ENCODE peak calls at places on chromosomes 1 and 21, in five cellular contexts. D, Q, P, I and J are unnamed samples.

GRCh38 chr1:232542633-232543032 is 87.3 kb downstream of the SIPA1L2 start:
- DNase-seq in I (no peak), D (no peak), Q (no peak), P (no peak), J (no peak)

GRCh38 chr1:227396539-227397355 is 78.5 kb upstream of the CDC42BPA start:
- DNase-seq in Q (no peak), I (no peak), D (peak), P (peak), J (no peak)

GRCh38 chr1:228465571-228466146 is 21.5 kb upstream of the RNF187 start:
- DNase-seq in I (no peak), Q (no peak), D (no peak), P (no peak), J (no peak)

GRCh38 chr1:94805912-94806311 is 14.2 kb upstream of the SLC44A3 start:
- DNase-seq in Q (peak), I (no peak), P (peak), D (peak), J (peak)

GRCh38 chr1:5847013-5847654 is 145.1 kb downstream of the NPHP4 start:
- DNase-seq in Q (no peak), D (no peak), I (peak), P (peak), J (peak)

GRCh38 chr1:186476306-186477040 is 15.6 kb upstream of the PDC start:
- DNase-seq in Q (no peak), P (no peak), I (no peak), D (no peak), J (peak)

GRCh38 chr1:69994261-69994660 is 211.1 kb downstream of the LRRC40 start:
- DNase-seq in P (no peak), Q (no peak), I (no peak), D (no peak), J (no peak)

GRCh38 chr1:246144931-246145330 is 362.1 kb downstream of the SMYD3 start:
- DNase-seq in P (no peak), Q (no peak), D (no peak), I (no peak), J (no peak)

GRCh38 chr1:3869751-3870301 is 12.6 kb downstream of the DFFB start:
- DNase-seq in Q (no peak), D (no peak), I (no peak), P (peak), J (no peak)

GRCh38 chr1:236524142-236524891 is 535 bp downstream of the LGALS8 start:
- DNase-seq in P (peak), D (peak), Q (peak), I (no peak), J (peak)

GRCh38 chr1:167400359-167400953 is 117.9 kb downstream of the CD247 start:
- DNase-seq in D (no peak), I (no peak), P (no peak), Q (no peak), J (no peak)

GRCh38 chr21:31282095-31282709 is 61.9 kb downstream of the TIAM1 start:
- DNase-seq in I (no peak), P (peak), Q (peak), D (peak), J (peak)

DNA sequence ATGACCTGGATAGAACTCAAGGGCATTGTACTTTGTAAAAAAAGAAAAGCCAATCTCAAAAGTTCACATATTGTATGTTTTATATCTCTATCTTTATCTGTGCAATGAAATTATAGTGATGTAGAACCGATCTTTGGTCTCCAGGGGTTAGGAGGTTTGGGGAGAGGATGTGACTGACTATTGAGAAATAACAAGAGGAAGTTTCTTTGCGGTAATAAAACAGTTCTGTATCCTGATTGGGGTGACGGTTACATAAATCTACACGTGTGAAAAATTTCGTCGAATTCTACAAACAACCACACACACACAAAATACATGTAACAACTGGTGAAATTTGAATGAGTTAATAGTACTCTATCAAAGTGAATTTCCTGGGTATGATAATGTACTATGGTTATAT is 10.6 kb upstream of the OR2T33 start:
- DNase-seq in Q (no peak), P (no peak), D (no peak), I (no peak), J (no peak)
- TF ChIP-seq CEBPB in Q (no peak), P (no peak), D (no peak), I (no peak), J (no peak)

GRCh38 chr1:23628951-23629387 is 62.6 kb upstream of the RPL11 start:
- DNase-seq in I (no peak), P (no peak), Q (no peak), D (no peak), J (no peak)
- TF ChIP-seq CEBPB in I (no peak), P (no peak), Q (no peak), D (no peak), J (no peak)

DNA sequence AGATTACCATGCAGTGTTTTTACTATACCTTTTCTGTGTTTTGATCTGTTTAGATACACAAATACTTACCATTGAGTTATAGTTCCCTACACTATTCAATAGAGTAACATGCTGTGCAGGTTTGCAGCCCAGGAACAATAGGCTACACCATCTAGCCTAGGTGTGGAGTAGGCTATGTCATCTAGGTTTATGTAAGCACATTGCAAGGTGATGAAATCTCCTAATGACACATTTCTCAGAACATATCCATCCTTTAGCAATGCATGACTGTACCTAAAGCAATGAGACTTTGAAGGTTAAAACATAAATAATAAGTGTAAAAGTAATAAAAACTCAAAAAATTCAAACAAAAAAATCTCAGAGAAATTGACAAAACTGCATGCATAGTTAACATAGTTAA is 358.6 kb downstream of the USH2A start:
- DNase-seq in Q (no peak), P (no peak), D (no peak), I (no peak), J (peak)
- TF ChIP-seq CEBPB in Q (no peak), P (no peak), D (no peak), I (no peak), J (peak)

DNA sequence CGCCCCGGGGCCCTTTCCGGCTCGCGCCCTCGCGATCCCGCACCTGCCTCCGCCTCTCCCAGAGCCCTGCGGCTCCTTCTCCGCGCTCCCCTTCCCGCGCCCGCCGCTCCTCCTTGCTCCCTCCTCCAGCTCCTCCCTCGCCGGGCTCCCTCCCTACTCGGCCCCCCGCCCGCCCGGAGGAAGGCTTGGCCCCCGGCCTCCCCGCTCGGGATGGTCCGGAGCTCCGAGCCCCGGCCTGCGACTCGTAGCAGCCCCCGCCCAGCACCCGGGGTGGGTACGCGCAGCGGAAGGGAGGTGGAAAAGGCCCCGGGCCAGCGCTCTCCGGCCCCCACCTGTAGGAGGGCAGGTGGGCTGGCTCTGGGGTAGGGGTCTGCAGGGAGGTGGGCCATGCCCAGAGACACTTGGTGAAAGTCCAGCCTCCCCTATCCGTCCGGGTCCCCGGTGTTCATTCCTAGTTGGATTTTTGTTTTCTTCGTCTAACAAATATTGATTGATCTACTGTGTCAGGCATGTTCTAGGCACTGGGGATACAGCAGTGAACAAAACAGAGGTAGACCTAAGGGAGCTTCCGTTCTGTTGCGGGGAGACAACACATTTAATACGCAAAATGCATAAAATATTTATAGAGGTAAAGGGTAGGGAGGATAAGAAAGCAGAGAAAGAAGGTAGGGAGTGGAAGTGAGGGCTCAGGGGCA is at the start of gene HTR1D:
- DNase-seq in Q (no peak), P (no peak), D (no peak), I (no peak), J (no peak)
- TF ChIP-seq CEBPB in Q (no peak), P (no peak), D (no peak), I (no peak), J (no peak)

DNA sequence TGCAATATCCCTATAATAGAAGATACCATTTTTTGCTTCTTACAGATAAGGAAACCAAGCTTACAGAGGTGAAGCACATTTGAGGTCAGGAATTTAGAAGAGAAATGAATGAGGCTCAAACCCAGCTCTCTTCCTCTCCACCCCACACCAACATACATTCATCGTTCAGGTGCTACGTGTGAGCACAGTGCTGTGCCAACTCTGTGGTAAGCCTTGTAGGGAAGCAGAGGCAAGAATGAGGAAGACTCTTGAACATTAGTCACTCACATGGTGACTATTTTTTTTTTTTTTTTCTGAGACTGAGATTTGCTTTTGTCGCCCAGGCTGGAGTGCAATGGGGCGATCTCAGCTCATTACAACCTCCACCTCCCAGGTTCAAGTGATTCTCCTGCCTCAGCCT is 313.9 kb downstream of the NTNG1 start:
- DNase-seq in D (no peak), P (no peak), Q (no peak), I (no peak), J (no peak)
- TF ChIP-seq CEBPB in D (no peak), P (no peak), Q (no peak), I (no peak), J (no peak)

DNA sequence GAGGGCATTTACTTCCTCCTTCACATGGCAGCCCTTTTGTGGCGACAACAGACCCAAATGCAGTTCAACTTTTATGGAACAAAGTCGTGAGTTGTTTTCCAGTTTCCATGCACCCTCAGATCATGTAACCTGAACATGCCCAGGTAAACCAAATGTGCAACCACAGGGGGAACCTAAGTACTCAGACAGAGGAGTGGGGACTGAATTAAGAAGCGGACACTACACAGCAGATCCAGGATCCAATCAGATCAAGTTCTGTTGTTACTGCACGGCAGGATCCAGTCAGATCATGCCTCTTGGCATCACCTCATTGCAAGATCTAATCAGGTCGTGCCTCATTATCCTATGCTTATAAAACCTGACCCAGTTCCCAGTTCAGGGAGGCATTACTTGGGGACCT is 115.7 kb downstream of the MATN1 start:
- DNase-seq in D (peak), P (no peak), I (no peak), Q (no peak), J (no peak)
- TF ChIP-seq CEBPB in D (no peak), P (no peak), I (no peak), Q (no peak), J (no peak)

GRCh38 chr1:54571803-54572202 is 23.8 kb downstream of the ACOT11 start:
- DNase-seq in P (no peak), Q (no peak), D (no peak), I (no peak), J (no peak)
- TF ChIP-seq CEBPB in P (no peak), Q (no peak), D (no peak), I (no peak), J (no peak)

GRCh38 chr1:27529638-27530018 is 39.7 kb upstream of the WASF2 start:
- DNase-seq in P (no peak), Q (no peak), I (no peak), D (no peak), J (no peak)

GRCh38 chr1:27527223-27527856 is 37.4 kb upstream of the WASF2 start:
- DNase-seq in P (peak), Q (no peak), D (no peak), I (peak), J (peak)

GRCh38 chr1:27528701-27529637 is 39.0 kb upstream of the WASF2 start:
- DNase-seq in Q (no peak), I (no peak), P (peak), D (no peak), J (peak)

GRCh38 chr1:27526569-27527222 is 36.7 kb upstream of the WASF2 start:
- DNase-seq in Q (no peak), I (no peak), P (peak), D (no peak), J (peak)

DNA sequence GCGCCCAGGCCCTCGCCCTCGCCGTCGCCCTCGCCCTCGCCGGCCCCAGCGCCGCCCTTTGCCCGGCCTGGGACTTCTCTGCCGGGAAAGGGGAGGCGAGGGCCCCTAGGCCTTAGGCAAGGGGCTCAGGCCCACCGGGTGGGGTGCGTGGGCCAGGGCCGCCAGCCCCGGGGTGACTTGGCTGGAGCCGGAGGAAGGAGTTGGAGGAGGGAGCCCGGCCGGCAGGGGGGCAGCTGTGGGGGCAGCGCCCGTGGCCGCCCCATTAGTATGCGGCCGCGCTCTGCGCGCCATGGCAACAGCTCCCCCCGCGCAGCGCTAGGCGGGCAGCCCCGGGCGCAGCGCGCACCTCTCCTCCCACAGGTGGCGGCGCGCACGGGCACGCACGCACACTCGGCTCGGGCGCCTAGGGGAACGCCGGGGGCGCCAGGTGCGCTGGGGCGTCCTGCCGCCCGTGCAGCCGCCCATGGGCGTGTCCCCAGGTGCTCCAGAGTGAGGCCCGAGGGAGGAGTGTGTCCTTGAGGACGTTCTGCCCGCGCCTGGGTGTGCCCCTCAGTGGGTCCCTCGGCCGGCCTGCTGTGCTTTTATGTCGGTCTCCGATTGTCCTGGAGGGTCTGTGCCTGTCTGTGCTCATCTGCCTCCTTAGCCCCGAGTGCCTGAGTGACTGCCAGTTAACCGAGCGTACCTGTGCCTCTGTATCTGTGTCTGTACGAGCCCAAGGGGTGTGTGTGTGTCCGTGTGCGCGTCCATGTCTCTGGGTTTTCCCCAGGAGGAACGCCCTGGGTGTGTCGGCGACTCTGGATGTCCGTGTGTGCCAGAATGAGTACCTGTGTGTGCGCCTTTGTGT is 38.1 kb upstream of the WASF2 start:
- DNase-seq in D (no peak), I (no peak), P (no peak), Q (no peak), J (no peak)
- TF ChIP-seq CEBPB in D (no peak), I (no peak), P (no peak), Q (no peak), J (no peak)

GRCh38 chr1:149915429-149916192 is 2.0 kb downstream of the SV2A start:
- DNase-seq in Q (no peak), P (peak), I (no peak), D (no peak), J (no peak)

GRCh38 chr1:149914545-149914944 is 3.1 kb downstream of the SV2A start:
- DNase-seq in Q (no peak), D (no peak), I (no peak), P (no peak), J (no peak)

GRCh38 chr1:149916927-149917310 is 725 bp downstream of the SV2A start:
- DNase-seq in Q (no peak), I (no peak), P (no peak), D (no peak), J (no peak)

GRCh38 chr1:149917590-149918144 is at the start of gene SV2A:
- DNase-seq in P (no peak), D (no peak), I (no peak), Q (no peak), J (peak)

GRCh38 chr1:149916193-149916926 is 1.3 kb downstream of the SV2A start:
- DNase-seq in P (no peak), D (no peak), Q (no peak), I (no peak), J (no peak)
- TF ChIP-seq CEBPB in P (no peak), D (no peak), Q (no peak), I (no peak), J (no peak)

DNA sequence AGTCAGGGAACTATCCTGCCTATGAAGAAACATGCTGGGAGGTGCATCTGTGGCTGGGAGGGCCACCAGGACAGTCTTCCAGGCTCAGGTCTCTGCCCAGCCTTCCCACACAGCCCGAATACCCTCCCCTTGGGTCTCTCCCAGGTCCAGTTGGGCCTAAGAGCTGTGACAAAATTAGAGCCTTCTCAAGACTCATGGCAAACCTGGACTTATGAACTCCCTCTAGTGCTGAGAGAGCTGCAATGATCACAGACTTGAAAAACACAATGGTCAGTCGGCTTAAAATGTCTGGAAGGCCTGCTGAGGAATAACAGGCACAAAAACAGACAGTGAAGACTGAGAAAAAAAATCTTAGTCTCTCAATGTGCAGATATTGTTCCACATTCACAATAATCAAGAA is 325.1 kb downstream of the BRINP2 start:
- DNase-seq in D (no peak), P (no peak), I (no peak), Q (no peak), J (peak)
- TF ChIP-seq CEBPB in D (no peak), P (no peak), I (no peak), Q (no peak), J (no peak)